ENCODE peak calls at places on chromosomes 5 and 9, in six cellular contexts. One of them, this sample, is unnamed.

GRCh38 chr9:136274786-136275654 is 28.9 kb downstream of the CCDC187 start:
- DNase-seq in GM10248: no peak
- DNase-seq in amygdala: no peak
- DNase-seq in left cardiac atrium: no peak
- DNase-seq in HCT116: no peak
- DNase-seq in activated CD8-positive, alpha-beta memory T cell treated with anti-CD3 and anti-CD28 coated beads, Interleukin-2, amount 50 U/mL, for 48 hours: no peak
- DNase-seq in this sample: no peak

GRCh38 chr5:167458412-167458811 is 833.0 kb upstream of the WWC1 start:
- DNase-seq in left cardiac atrium: no peak
- DNase-seq in activated CD8-positive, alpha-beta memory T cell treated with anti-CD3 and anti-CD28 coated beads, Interleukin-2, amount 50 U/mL, for 48 hours: no peak
- DNase-seq in HCT116: no peak
- DNase-seq in GM10248: no peak
- DNase-seq in amygdala: no peak
- DNase-seq in this sample: no peak

GRCh38 chr5:89546658-89547057 is 663.7 kb upstream of the MEF2C start:
- DNase-seq in activated CD8-positive, alpha-beta memory T cell treated with anti-CD3 and anti-CD28 coated beads, Interleukin-2, amount 50 U/mL, for 48 hours: no peak
- DNase-seq in amygdala: no peak
- DNase-seq in left cardiac atrium: no peak
- DNase-seq in GM10248: no peak
- DNase-seq in HCT116: no peak
- DNase-seq in this sample: no peak

GRCh38 chr5:140391732-140392131 is 9.9 kb upstream of the ANKHD1 start:
- DNase-seq in amygdala: no peak
- DNase-seq in left cardiac atrium: no peak
- DNase-seq in GM10248: no peak
- DNase-seq in HCT116: peak; percentile 52
- DNase-seq in activated CD8-positive, alpha-beta memory T cell treated with anti-CD3 and anti-CD28 coated beads, Interleukin-2, amount 50 U/mL, for 48 hours: no peak
- DNase-seq in this sample: no peak

GRCh38 chr5:58469895-58470294 is 10.0 kb upstream of the PLK2 start:
- DNase-seq in amygdala: no peak
- DNase-seq in activated CD8-positive, alpha-beta memory T cell treated with anti-CD3 and anti-CD28 coated beads, Interleukin-2, amount 50 U/mL, for 48 hours: no peak
- DNase-seq in left cardiac atrium: no peak
- DNase-seq in GM10248: no peak
- DNase-seq in HCT116: no peak
- DNase-seq in this sample: no peak

GRCh38 chr9:34549407-34549732 is 26.6 kb upstream of the ENHO start:
- DNase-seq in activated CD8-positive, alpha-beta memory T cell treated with anti-CD3 and anti-CD28 coated beads, Interleukin-2, amount 50 U/mL, for 48 hours: no peak
- DNase-seq in HCT116: no peak
- DNase-seq in amygdala: no peak
- DNase-seq in left cardiac atrium: no peak
- DNase-seq in GM10248: no peak
- DNase-seq in this sample: no peak

GRCh38 chr9:128454991-128455390 is 815 bp upstream of the ODF2 start:
- DNase-seq in left cardiac atrium: no peak
- DNase-seq in activated CD8-positive, alpha-beta memory T cell treated with anti-CD3 and anti-CD28 coated beads, Interleukin-2, amount 50 U/mL, for 48 hours: no peak
- DNase-seq in amygdala: no peak
- DNase-seq in GM10248: no peak
- DNase-seq in HCT116: no peak
- DNase-seq in this sample: no peak

GRCh38 chr5:74897049-74897448 is 30.9 kb upstream of the FAM169A start:
- DNase-seq in activated CD8-positive, alpha-beta memory T cell treated with anti-CD3 and anti-CD28 coated beads, Interleukin-2, amount 50 U/mL, for 48 hours: no peak
- DNase-seq in GM10248: no peak
- DNase-seq in HCT116: no peak
- DNase-seq in amygdala: no peak
- DNase-seq in left cardiac atrium: no peak
- DNase-seq in this sample: no peak

GRCh38 chr5:1437452-1437851 is 7.8 kb downstream of the SLC6A3 start:
- DNase-seq in left cardiac atrium: no peak
- DNase-seq in amygdala: no peak
- DNase-seq in activated CD8-positive, alpha-beta memory T cell treated with anti-CD3 and anti-CD28 coated beads, Interleukin-2, amount 50 U/mL, for 48 hours: no peak
- DNase-seq in GM10248: no peak
- DNase-seq in HCT116: peak; percentile 4
- DNase-seq in this sample: peak; percentile 25

GRCh38 chr5:158868570-158868969 is 231.1 kb downstream of the EBF1 start:
- DNase-seq in amygdala: no peak
- DNase-seq in GM10248: no peak
- DNase-seq in activated CD8-positive, alpha-beta memory T cell treated with anti-CD3 and anti-CD28 coated beads, Interleukin-2, amount 50 U/mL, for 48 hours: no peak
- DNase-seq in left cardiac atrium: no peak
- DNase-seq in HCT116: no peak
- DNase-seq in this sample: no peak

This sample was measured in lung microvascular endothelial cell.